ENCODE peak calls at places on chromosomes 2 and 18, in eight cellular contexts. P, L, D, Y, F, N, K and I are unnamed samples. For H3K4me1, the result is how much of the 10 kb centered on the place peaks cover.

GRCh38 chr18:12857215-12857924 is 26.7 kb downstream of the PTPN2 start:
- DNase-seq in P (no peak), L (no peak), D (no peak), Y (no peak), F (no peak), N (no peak), K (no peak), I (no peak)

GRCh38 chr18:35578481-35578880 is 3.1 kb upstream of the GALNT1 start:
- DNase-seq in P (no peak), L (no peak), D (no peak), Y (no peak), F (no peak), N (no peak), K (no peak), I (no peak)

GRCh38 chr2:187689372-187689771 is 135.1 kb upstream of the TFPI start:
- DNase-seq in P (no peak), L (no peak), D (no peak), Y (no peak), F (peak), N (no peak), K (no peak), I (no peak)

GRCh38 chr18:79681484-79682387 is 2.1 kb downstream of the CTDP1 start:
- DNase-seq in P (no peak), L (no peak), D (peak), Y (no peak), F (no peak), N (no peak), K (no peak), I (no peak)

GRCh38 chr2:189000221-189000620 is 26.0 kb downstream of the COL3A1 start:
- DNase-seq in P (no peak), L (no peak), D (no peak), Y (no peak), F (no peak), N (no peak), K (no peak), I (no peak)

GRCh38 chr2:46540496-46541342 is 61.4 kb downstream of the TMEM247 start:
- DNase-seq in P (no peak), L (peak), D (no peak), Y (peak), F (peak), N (no peak), K (no peak), I (no peak)

GRCh38 chr2:154710685-154711084 is 12.2 kb downstream of the KCNJ3 start:
- DNase-seq in P (no peak), L (no peak), D (no peak), Y (no peak), F (no peak), N (no peak), K (no peak), I (no peak)

GRCh38 chr2:176934869-176935415 is 277.7 kb upstream of the HNRNPA3 start:
- DNase-seq in P (peak), L (no peak), D (no peak), Y (no peak), F (no peak), N (no peak), K (no peak), I (no peak)

GRCh38 chr2:237682901-237683670 is 55.7 kb downstream of the LRRFIP1 start:
- DNase-seq in P (peak), L (no peak), D (peak), Y (peak), F (no peak), N (no peak), K (no peak), I (no peak)

GRCh38 chr2:66794115-66794514 is 359.2 kb downstream of the MEIS1 start:
- DNase-seq in P (peak), L (no peak), D (no peak), Y (no peak), F (no peak), N (no peak), K (no peak), I (no peak)
- H3K4me1 ChIP-seq in P (under half), L (under half), D (under half), Y (under half), F (under half), N (under half), K (under half), I (under half)

DNA sequence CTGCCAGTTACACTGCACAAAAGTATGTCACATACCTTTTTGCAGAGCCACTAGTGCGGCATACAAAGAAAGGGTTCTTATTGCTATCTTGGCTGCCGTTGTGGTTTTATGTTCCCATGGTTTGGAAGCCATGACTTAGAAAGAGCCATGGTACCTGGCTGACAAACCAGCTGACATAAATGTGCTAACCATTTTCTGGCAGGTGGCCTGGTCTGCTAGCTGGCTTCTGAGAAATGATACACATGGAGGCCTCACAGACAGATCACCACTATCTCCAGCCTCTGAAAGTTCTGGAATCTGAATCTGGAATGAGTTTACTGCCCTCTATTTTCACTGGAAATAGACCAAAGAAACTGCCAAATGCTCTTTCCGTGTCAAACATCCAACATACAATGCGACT is 123.7 kb downstream of the QPCT start:
- DNase-seq in P (no peak), L (no peak), D (no peak), Y (no peak), F (no peak), N (no peak), K (no peak), I (no peak)
- TF ChIP-seq EP300 in P (no peak), L (no peak), D (no peak), Y (no peak), F (no peak), N (no peak), K (no peak), I (no peak)

GRCh38 chr2:207766697-207767460 is 2.8 kb downstream of the FZD5 start:
- DNase-seq in P (no peak), L (no peak), D (peak), Y (peak), F (no peak), N (no peak), K (no peak), I (peak)
- H3K4me3 ChIP-seq in P (peak), L (no peak), D (peak), Y (peak), F (no peak), N (peak), K (peak), I (no peak)

DNA sequence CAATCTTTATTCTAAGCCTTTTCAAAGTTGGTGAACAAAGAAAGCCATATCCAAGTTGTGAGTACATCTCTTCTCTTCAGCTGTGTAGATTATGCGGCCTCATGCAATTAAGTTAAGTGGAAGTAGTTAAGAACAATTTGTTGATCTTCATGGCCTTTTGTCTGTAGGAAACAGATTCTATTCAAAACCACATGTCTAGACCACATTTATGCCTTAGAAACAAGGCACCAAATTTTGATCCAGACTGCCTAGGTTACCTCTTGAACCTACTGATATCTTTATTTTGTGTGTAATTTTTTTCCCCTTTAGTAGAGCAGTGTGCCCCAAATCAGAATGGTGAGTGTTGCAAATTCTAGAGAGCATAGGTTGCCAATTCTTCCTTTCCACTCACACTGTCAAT is 101.6 kb upstream of the CERS6 start:
- DNase-seq in P (no peak), L (no peak), D (no peak), Y (no peak), F (no peak), N (no peak), K (no peak), I (no peak)
- H3K4me1 ChIP-seq in P (under half), L (under half), D (under half), Y (under half), F (under half), N (under half), K (under half), I (under half)

DNA sequence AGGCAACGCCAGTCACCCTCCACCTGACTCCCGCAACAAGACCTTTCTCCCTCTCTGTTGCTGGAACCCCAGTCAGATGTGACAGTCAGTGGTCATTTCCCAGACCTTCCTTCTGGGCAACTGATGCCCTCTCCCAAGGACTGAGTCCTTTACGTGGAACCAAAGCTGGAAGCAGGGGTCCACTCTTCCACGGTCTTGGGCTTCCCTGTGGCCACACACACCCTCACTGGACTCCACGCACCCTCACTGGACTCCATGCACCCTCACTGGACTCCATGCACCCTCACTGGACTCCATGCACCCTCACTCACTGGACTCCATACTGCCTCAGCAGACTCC is 7.1 kb downstream of the PTMA start:
- DNase-seq in P (no peak), L (no peak), D (no peak), Y (no peak), F (no peak), N (no peak), K (no peak), I (no peak)
- TF ChIP-seq EP300 in P (no peak), L (no peak), D (no peak), Y (no peak), F (no peak), N (no peak), K (no peak), I (no peak)

GRCh38 chr2:69305712-69306611 is 81.1 kb downstream of the GFPT1 start:
- DNase-seq in P (no peak), L (no peak), D (no peak), Y (no peak), F (no peak), N (no peak), K (no peak), I (no peak)
- H3K4me3 ChIP-seq in P (peak), L (peak), D (peak), Y (no peak), F (peak), N (no peak), K (no peak), I (peak)

GRCh38 chr2:74188696-74189095 is 9.7 kb upstream of the MTHFD2 start:
- DNase-seq in P (no peak), L (no peak), D (no peak), Y (no peak), F (no peak), N (no peak), K (no peak), I (no peak)
- H3K4me1 ChIP-seq in P (under half), L (under half), D (under half), Y (under half), F (under half), N (under half), K (under half), I (under half)